ENCODE peak calls at places on chromosomes 5 and 9, in eight cellular contexts. E, L, Q, W, J, G, A and U are unnamed samples.

GRCh38 chr5:119275146-119275872 is 80.5 kb upstream of the TNFAIP8 start:
- DNase-seq in Q (no peak), W (no peak), J (no peak), E (no peak), A (no peak), G (no peak), L (no peak), U (no peak)

GRCh38 chr5:124040799-124041198 is 528.8 kb downstream of the CSNK1G3 start:
- DNase-seq in E (no peak), G (no peak), J (peak), L (no peak), W (no peak), Q (no peak), A (no peak), U (no peak)

GRCh38 chr9:72978724-72979123 is 25.9 kb upstream of the ALDH1A1 start:
- DNase-seq in W (no peak), G (no peak), A (no peak), E (no peak), Q (no peak), L (no peak), J (peak), U (no peak)

GRCh38 chr9:121598167-121599000 is 53.0 kb upstream of the DAB2IP start:
- DNase-seq in J (peak), G (peak), E (peak), A (peak), L (no peak), Q (peak), W (no peak), U (no peak)

GRCh38 chr9:94504358-94504757 is 50.5 kb upstream of the PCAT7 start:
- DNase-seq in J (no peak), A (no peak), L (no peak), G (no peak), Q (no peak), W (no peak), E (no peak), U (no peak)

GRCh38 chr5:151063136-151063544 is 17.7 kb downstream of the TNIP1 start:
- DNase-seq in W (no peak), L (no peak), G (peak), J (peak), E (no peak), A (no peak), Q (no peak), U (no peak)

GRCh38 chr5:163407034-163407652 is 30.3 kb upstream of the CCNG1 start:
- DNase-seq in W (no peak), A (no peak), E (no peak), G (no peak), L (no peak), Q (no peak), J (peak), U (no peak)

GRCh38 chr5:150645070-150645700 is 4.7 kb downstream of the SYNPO start:
- DNase-seq in E (no peak), J (peak), Q (no peak), A (peak), W (peak), L (no peak), G (peak), U (no peak)

GRCh38 chr9:31519011-31519410 is 865.4 kb upstream of the ACO1 start:
- DNase-seq in J (peak), L (peak), Q (no peak), W (no peak), E (no peak), A (peak), G (no peak), U (no peak)

GRCh38 chr9:76835571-76836283 is 70.2 kb downstream of the PRUNE2 start:
- DNase-seq in G (peak), E (no peak), L (no peak), A (no peak), J (peak), Q (peak), W (no peak), U (no peak)

GRCh38 chr9:84136119-84136868 is 155.7 kb downstream of the RMI1 start:
- DNase-seq in J (peak), W (no peak), E (no peak), L (no peak), G (no peak), Q (no peak), A (no peak), U (no peak)

DNA sequence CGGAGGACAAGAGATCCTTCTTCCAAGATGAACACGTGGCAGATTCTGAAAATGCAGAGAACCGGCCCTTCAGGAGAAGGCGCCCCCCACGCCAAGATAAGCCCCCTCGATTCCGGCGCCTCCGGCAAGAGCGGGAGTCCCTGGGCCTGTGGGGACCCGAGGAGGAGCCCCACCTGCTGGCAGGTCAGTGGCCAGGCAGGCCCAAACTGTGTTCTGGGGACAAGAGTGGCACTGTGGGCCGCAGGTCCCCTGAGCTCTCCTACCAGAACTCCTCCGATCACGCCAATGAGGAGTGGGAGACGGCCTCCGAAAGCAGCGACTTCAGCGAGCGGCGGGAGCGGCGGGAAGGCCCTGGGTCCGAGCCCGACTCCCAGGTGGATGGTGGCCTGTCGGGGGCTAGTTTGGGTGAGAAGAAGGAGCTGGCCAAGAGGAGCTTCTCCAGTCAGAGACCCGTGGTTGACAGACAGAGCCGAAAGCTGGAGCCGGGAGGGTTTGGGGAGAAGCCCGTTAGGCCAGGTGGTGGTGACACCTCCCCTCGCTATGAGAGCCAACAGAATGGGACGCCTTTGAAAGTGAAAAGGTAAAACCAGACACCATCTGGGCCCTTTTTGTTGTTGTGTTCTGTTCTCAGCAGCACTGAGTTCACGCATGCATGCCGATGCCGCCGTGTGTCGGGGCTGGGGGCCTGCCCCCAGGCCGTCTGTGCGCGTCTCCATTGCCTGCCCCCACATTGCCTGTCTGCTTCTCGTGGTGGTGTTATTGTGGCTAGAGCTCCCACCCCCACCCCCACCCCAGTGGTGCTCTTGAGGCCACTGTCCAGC is 26.6 kb upstream of the POMT1 start:
- DNase-seq in W (peak), L (no peak), E (no peak), A (no peak), G (no peak), Q (no peak), J (no peak), U (no peak)
- TF ChIP-seq CTCF in W (peak), L (peak), E (peak), A (no peak), G (peak), Q (peak), J (peak), U (no peak)

GRCh38 chr5:133785182-133785581 is 172.8 kb upstream of the FSTL4 start:
- DNase-seq in A (no peak), G (no peak), Q (no peak), J (no peak), E (no peak), W (no peak), L (no peak), U (no peak)
- TF ChIP-seq CTCF in A (no peak), G (no peak), Q (no peak), J (no peak), E (no peak), W (no peak), L (no peak), U (no peak)

DNA sequence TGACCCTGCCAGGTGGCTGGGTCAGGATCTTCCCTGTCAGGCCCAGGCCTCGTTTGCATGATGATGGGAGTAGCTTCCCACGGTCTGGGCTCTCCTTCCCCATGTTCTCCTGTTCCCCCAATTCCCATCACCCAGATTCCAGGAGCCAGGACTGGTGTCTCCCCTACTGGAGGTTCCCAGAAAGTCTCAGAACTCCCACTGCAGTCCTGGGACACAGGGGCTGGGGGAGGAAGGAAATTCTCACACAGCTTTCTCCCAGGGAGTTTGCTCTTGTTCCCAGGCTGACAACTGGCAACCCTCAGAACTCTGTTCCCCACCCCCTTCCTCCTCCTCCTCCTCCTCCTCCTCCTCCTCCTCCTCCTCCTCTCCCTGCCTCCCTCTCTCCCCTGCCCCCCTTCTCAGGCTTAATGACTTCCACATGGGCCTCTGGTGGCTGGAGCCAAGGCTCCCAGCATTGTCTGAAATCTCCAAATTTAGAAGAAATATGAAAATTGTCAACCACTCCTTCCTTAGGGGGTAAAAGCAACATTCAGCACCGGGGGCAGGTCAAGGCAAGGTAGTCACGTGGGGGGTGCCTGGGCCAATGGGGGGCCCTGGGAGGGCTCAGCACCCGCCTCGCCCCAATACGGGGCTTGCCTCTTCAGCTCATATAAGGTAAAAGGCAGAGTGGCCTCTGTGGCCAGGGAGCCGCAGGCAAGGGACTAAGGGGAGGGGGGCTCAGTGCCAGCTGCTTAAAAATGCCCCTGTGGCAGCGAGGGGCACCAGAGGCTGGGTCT is 27.3 kb upstream of the IL17B start:
- DNase-seq in A (no peak), J (peak), E (no peak), W (no peak), L (no peak), Q (peak), G (peak), U (no peak)
- TF ChIP-seq CTCF in A (no peak), J (peak), E (no peak), W (peak), L (no peak), Q (peak), G (peak), U (no peak)

GRCh38 chr5:142324871-142325676 is at the start of gene SPRY4:
- DNase-seq in A (peak), Q (peak), W (peak), L (peak), J (peak), E (peak), G (peak), U (peak)
- TF ChIP-seq CTCF in A (no peak), Q (no peak), W (peak), L (no peak), J (no peak), E (no peak), G (no peak), U (no peak)

DNA sequence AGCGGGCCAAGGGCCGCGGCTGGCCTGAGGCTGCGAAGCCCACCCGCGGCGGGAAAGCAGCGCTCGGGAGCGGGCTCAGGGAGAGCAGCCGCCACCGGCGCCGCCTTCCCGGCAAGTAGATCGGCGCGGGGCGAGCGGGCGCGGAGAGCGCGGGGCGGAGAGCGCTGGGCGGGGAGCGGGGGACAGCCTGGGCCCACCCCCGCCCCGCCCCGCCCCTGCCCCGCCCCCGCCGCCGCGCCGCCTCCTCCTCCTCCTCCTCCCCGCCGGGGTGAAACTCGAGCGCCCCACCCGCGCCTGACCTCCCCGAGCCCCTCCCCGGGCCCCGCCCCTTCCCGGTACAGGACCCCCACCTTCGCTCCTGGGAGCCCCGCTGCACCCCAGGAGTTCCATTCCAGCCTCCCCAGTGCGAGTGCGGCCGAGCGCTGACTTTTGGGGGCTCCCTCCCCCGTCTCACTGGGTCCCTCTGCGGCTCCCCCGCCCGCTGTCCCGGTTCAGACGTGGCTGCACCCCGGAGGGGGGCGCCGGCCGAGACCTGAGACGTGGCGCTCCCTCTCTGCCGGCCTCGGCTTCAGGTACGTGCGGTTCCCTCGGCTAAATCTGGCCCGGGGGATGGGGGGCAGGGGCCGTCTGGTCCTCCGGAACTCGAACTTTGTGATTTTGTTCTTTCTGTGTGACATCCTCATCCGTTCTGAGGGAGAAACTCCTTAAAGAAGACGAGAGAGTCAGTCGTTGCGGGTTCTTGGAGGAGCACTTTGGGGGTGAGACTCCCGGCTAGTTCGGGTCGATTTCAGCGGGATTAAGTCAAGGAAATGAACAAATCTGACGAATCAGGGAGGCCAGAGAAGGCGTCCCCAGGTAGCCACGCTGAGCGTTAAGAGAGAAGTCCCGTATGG is at the start of gene SEMA5A:
- DNase-seq in G (no peak), W (peak), L (no peak), J (peak), A (peak), E (peak), Q (no peak), U (peak)
- TF ChIP-seq CTCF in G (peak), W (peak), L (no peak), J (no peak), A (no peak), E (no peak), Q (peak), U (no peak)

DNA sequence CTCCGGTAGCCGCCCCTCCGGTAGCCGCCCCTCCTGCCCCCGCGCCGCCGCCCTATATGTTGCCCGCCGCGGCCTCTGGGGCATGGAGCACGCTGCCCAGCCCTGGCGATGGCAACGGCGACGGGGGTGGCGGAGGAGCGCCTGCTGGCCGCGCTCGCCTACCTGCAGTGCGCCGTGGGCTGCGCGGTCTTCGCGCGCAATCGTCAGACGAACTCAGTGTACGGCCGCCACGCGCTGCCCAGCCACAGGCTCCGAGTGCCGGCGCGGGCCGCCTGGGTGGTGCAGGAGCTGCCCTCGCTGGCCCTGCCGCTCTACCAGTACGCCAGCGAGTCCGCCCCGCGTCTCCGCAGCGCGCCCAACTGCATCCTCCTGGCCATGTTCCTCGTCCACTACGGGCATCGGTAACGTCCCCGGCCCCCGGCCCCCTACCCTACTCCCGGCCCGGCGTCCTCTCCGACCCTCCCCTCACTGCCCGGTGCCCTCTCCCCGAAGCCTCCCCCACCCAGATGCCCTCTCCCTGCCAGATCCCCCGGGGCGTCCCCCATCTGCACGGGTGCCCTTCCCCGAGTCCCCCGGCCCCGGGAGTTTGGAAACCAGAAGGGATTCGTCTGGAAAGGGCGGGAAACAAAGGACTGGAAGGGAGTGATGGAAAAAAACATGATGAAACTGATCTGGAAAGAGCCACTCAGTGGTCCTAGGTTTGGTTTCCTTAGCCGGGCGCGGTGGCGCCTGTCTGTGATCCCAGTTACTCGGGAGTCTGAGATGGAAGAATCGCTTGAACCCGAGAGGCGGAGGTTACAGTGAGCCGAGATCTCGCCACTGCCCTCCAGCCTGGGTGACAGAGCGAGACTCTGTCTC is 458 bp downstream of the SRD5A1 start:
- DNase-seq in J (peak), L (peak), A (peak), Q (no peak), G (no peak), W (no peak), E (peak), U (no peak)
- TF ChIP-seq CTCF in J (no peak), L (no peak), A (no peak), Q (no peak), G (no peak), W (no peak), E (no peak), U (no peak)